ENCODE peak calls at places on chromosome 1, in four cellular contexts. G is PC-3, Z is fibroblast of lung, K is neural progenitor cell. N is an unnamed sample.
A peak's percentile ranks its signal among the peaks of the same experiment; 100 is the strongest.

GRCh38 chr1:98133151-98133550 is 212.3 kb upstream of the DPYD start:
- DNase-seq in G (no peak), Z (no peak), K (no peak), N (no peak)

GRCh38 chr1:203800001-203800400 is 4.6 kb downstream of the ZBED6 start:
- DNase-seq in G (no peak), Z (no peak), K (no peak), N (no peak)

GRCh38 chr1:15090373-15090772 is 63.2 kb upstream of the TMEM51 start:
- DNase-seq in G (peak; percentile 47), Z (no peak), K (peak; percentile 86), N (no peak)

GRCh38 chr1:67880056-67880601 is 46.9 kb upstream of the GNG12 start:
- DNase-seq in G (peak; percentile 89), Z (peak; percentile 83), K (no peak), N (no peak)

GRCh38 chr1:60088620-60089155 is 15.1 kb upstream of the C1orf87 start:
- DNase-seq in G (peak; percentile 30), Z (peak; percentile 34), K (no peak), N (no peak)

GRCh38 chr1:113811353-113811887 is 856 bp downstream of the RSBN1 start:
- DNase-seq in G (peak; percentile 20), Z (peak; percentile 35), K (peak; percentile 82), N (peak; percentile 40)

GRCh38 chr1:19622204-19622603 is 21.9 kb upstream of the NBL1 start:
- DNase-seq in G (no peak), Z (peak; percentile 39), K (no peak), N (no peak)

GRCh38 chr1:207844374-207844773 is 66.6 kb downstream of the CD34 start:
- DNase-seq in G (no peak), Z (peak; percentile 57), K (no peak), N (no peak)

GRCh38 chr1:33153650-33154049 is 28.2 kb downstream of the TRIM62 start:
- DNase-seq in G (no peak), Z (no peak), K (no peak), N (no peak)

GRCh38 chr1:109399326-109399957 is 1.7 kb upstream of the SORT1 start:
- DNase-seq in G (peak; percentile 88), Z (peak; percentile 73), K (peak; percentile 65), N (no peak)

GRCh38 chr1:230266456-230266855 is 159.7 kb downstream of the PGBD5 start:
- DNase-seq in G (no peak), Z (no peak), K (no peak), N (no peak)
- H3K4me1 ChIP-seq in G (peaks cover 4% of the 10 kb centered on the region), Z (no peaks in the 10 kb centered on the region), K (no peaks in the 10 kb centered on the region), N (no peaks in the 10 kb centered on the region)

GRCh38 chr1:23381233-23381885 is 11.7 kb upstream of the ZNF436 start:
- DNase-seq in G (no peak), Z (no peak), K (no peak), N (no peak)

GRCh38 chr1:23383547-23384311 is 14.1 kb upstream of the ZNF436 start:
- DNase-seq in G (no peak), Z (no peak), K (no peak), N (no peak)

GRCh38 chr1:23384312-23385058 is 14.8 kb upstream of the ZNF436 start:
- DNase-seq in G (peak; percentile 78), Z (peak; percentile 53), K (no peak), N (no peak)

GRCh38 chr1:23376890-23377811 is 7.5 kb upstream of the ZNF436 start:
- DNase-seq in G (peak; percentile 89), Z (peak; percentile 75), K (peak; percentile 22), N (no peak)

GRCh38 chr1:23380719-23381118 is 11.1 kb upstream of the ZNF436 start:
- DNase-seq in G (no peak), Z (no peak), K (no peak), N (no peak)
- TF ChIP-seq EZH2 in G (no peak), Z (no peak), K (no peak), N (no peak)

GRCh38 chr1:160741597-160742348 is 2.7 kb downstream of the SLAMF7 start:
- DNase-seq in G (no peak), Z (no peak), K (peak; percentile 13), N (no peak)

GRCh38 chr1:160738266-160738665 is 781 bp upstream of the SLAMF7 start:
- DNase-seq in G (no peak), Z (no peak), K (no peak), N (no peak)

GRCh38 chr1:160740133-160740688 is 1.2 kb downstream of the SLAMF7 start:
- DNase-seq in G (no peak), Z (no peak), K (no peak), N (no peak)

GRCh38 chr1:160741092-160741501 is 2.0 kb downstream of the SLAMF7 start:
- DNase-seq in G (no peak), Z (no peak), K (no peak), N (no peak)

GRCh38 chr1:160739098-160739511 is at the start of gene SLAMF7:
- DNase-seq in G (peak; percentile 82), Z (no peak), K (no peak), N (no peak)
- H3K4me3 ChIP-seq in G (no peak within 1 kb of the TSS), Z (no peak within 1 kb of the TSS), K (no peak within 1 kb of the TSS), N (no peak within 1 kb of the TSS)

GRCh38 chr1:154595621-154596020 is 12.4 kb downstream of the ADAR start:
- DNase-seq in G (peak; percentile 78), Z (no peak), K (no peak), N (no peak)

GRCh38 chr1:154594811-154595210 is 13.2 kb downstream of the ADAR start:
- DNase-seq in G (no peak), Z (no peak), K (no peak), N (no peak)

GRCh38 chr1:154598871-154599635 is 8.9 kb downstream of the ADAR start:
- DNase-seq in G (no peak), Z (no peak), K (no peak), N (no peak)

GRCh38 chr1:154603317-154603716 is 4.7 kb downstream of the ADAR start:
- DNase-seq in G (no peak), Z (no peak), K (no peak), N (no peak)

GRCh38 chr1:154599658-154600057 is 8.3 kb downstream of the ADAR start:
- DNase-seq in G (no peak), Z (no peak), K (no peak), N (no peak)
- H3K4me1 ChIP-seq in G (peaks cover 7% of the 10 kb centered on the region), Z (peaks cover 2% of the 10 kb centered on the region), K (no peaks in the 10 kb centered on the region), N (peaks cover under 1% of the 10 kb centered on the region)

GRCh38 chr1:94741510-94741909 is 78.6 kb upstream of the SLC44A3 start:
- DNase-seq in G (no peak), Z (no peak), K (no peak), N (no peak)
- TF ChIP-seq EZH2 in G (no peak), Z (no peak), K (no peak), N (no peak)

DNA sequence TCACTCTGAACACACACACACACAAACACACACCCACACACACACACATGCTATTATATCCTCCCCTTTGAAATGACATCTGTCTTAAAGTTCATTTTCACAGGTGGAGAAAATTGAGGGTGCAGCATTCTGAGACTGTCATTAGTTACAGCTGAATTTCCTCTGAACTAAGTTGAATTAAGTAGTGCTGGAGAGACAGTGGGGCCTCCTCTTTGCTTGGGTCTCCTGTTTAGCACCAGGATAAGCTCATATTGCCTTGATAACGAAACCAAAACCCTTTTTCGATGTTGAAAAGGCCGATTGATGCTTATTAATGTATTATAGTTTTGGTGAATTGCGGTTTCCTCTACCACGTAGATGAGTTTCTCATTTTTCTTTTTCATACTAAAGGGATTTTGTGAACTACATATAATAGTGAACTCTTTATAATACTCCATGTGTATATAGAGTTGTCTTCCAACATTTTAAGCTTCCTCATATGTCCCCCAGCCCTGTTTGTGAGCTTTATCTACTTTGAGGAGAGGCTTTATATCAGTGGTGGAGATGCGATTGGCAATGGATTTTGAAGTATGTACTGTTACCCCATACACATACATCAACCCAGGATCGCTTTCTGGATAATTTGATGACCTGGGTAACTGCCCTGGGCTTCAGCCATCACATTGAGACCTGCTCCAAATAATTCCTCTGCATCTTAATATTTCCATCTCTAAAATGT is 17.4 kb downstream of the DYNLT5 start:
- DNase-seq in G (no peak), Z (no peak), K (no peak), N (peak; percentile 57)
- H3K4me3 ChIP-seq in G (peak overlapping the region; percentile 23), Z (no peak overlapping the region), K (no peak overlapping the region), N (peak overlapping the region; percentile 54)

GRCh38 chr1:177983824-177984528 is 14.1 kb upstream of the SEC16B start:
- DNase-seq in G (peak; percentile 8), Z (peak; percentile 97), K (peak; percentile 63), N (no peak)

GRCh38 chr1:177981186-177981585 is 11.3 kb upstream of the SEC16B start:
- DNase-seq in G (no peak), Z (no peak), K (no peak), N (no peak)

GRCh38 chr1:177984761-177985160 is 14.9 kb upstream of the SEC16B start:
- DNase-seq in G (no peak), Z (no peak), K (no peak), N (no peak)

GRCh38 chr1:177979272-177979671 is 9.4 kb upstream of the SEC16B start:
- DNase-seq in G (no peak), Z (no peak), K (no peak), N (no peak)

GRCh38 chr1:177983087-177983823 is 13.4 kb upstream of the SEC16B start:
- DNase-seq in G (no peak), Z (peak; percentile 18), K (no peak), N (no peak)
- H3K4me1 ChIP-seq in G (no peaks in the 10 kb centered on the region), Z (no peaks in the 10 kb centered on the region), K (peaks cover 12% of the 10 kb centered on the region), N (no peaks in the 10 kb centered on the region)

GRCh38 chr1:47224676-47225399 is 7.2 kb downstream of the TAL1 start:
- DNase-seq in G (no peak), Z (no peak), K (peak; percentile 27), N (no peak)
- TF ChIP-seq EZH2 in G (no peak), Z (peak; percentile 99), K (peak; percentile 89), N (no peak)

GRCh38 chr1:110502402-110502801 is 16.6 kb downstream of the KCNA10 start:
- DNase-seq in G (no peak), Z (no peak), K (no peak), N (no peak)
- H3K4me3 ChIP-seq in G (no peak overlapping the region), Z (no peak overlapping the region), K (no peak overlapping the region), N (no peak overlapping the region)

DNA sequence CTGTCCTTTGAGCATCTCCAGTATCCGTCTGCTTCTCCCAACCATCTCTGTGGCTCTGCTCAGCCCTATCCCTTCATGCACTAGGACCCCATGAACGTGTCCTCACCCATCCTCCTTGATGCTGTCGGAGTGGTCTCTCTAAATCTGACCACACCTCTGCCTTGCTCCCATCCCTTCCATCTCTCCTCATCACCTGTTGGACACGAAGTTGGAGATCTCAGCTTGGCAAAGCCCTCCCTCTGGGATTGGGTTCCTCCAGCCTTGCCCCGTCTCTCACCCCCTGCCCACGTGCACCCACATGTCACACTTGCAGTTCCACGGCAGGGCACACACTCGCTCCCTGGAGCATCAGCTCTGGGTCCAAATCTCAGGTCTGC is 135.7 kb downstream of the ACTL8 start:
- DNase-seq in G (no peak), Z (no peak), K (no peak), N (no peak)
- H3K4me1 ChIP-seq in G (no peaks in the 10 kb centered on the region), Z (no peaks in the 10 kb centered on the region), K (no peaks in the 10 kb centered on the region), N (no peaks in the 10 kb centered on the region)

N was measured in DND-41.